ENCODE peak calls at places on chromosome 1, in nine cellular contexts. U is fibroblast of lung; G is CD8-positive, alpha-beta T cell; H is nephron progenitor cell; K is lower leg skin; L is DND-41; R is foreskin fibroblast; Z is natural killer cell; W is fibroblast of the aortic adventitia. X is an unnamed sample.
A peak's percentile ranks its signal among the peaks of the same experiment; 100 is the strongest.

GRCh38 chr1:11692899-11693590 is 1.5 kb downstream of the DRAXIN start:
- DNase-seq in U (peak; percentile 87), G (peak; percentile 20), H (no peak), K (no peak), L (no peak), R (peak; percentile 89), Z (peak; percentile 64), W (peak; percentile 83), X (no peak)

GRCh38 chr1:165828581-165829329 is 1.3 kb downstream of the UCK2 start:
- DNase-seq in U (peak; percentile 90), G (peak; percentile 2), H (peak; percentile 56), K (peak; percentile 87), L (peak; percentile 68), R (peak; percentile 79), Z (no peak), W (peak; percentile 86), X (peak; percentile 55)

GRCh38 chr1:201311356-201312011 is 28.2 kb downstream of the PKP1 start:
- DNase-seq in U (no peak), G (no peak), H (no peak), K (no peak), L (peak; percentile 89), R (no peak), Z (no peak), W (no peak), X (no peak)

GRCh38 chr1:51897699-51898031 is 19.1 kb upstream of the NRDC start:
- DNase-seq in U (peak; percentile 94), G (no peak), H (no peak), K (no peak), L (no peak), R (peak; percentile 90), Z (no peak), W (peak; percentile 94), X (no peak)

GRCh38 chr1:42551150-42551549 is 88.1 kb downstream of the CCDC30 start:
- DNase-seq in U (no peak), G (no peak), H (no peak), K (no peak), L (no peak), R (no peak), Z (no peak), W (no peak), X (no peak)

GRCh38 chr1:43951021-43951985 is 4.6 kb downstream of the IPO13 start:
- DNase-seq in U (no peak), G (no peak), H (no peak), K (no peak), L (no peak), R (no peak), Z (no peak), W (peak; percentile 18), X (no peak)

GRCh38 chr1:222654849-222655248 is 37.0 kb downstream of the MIA3 start:
- DNase-seq in U (peak; percentile 27), G (peak; percentile 55), H (no peak), K (no peak), L (peak; percentile 72), R (no peak), Z (peak; percentile 41), W (peak; percentile 7), X (peak; percentile 67)

GRCh38 chr1:170250531-170251276 is 104.9 kb downstream of the NTMT2 start:
- DNase-seq in U (no peak), G (no peak), H (no peak), K (peak; percentile 67), L (no peak), R (no peak), Z (no peak), W (no peak), X (no peak)

GRCh38 chr1:166133276-166133841 is 33.4 kb downstream of the FAM78B start:
- DNase-seq in U (no peak), G (no peak), H (no peak), K (no peak), L (peak; percentile 8), R (no peak), Z (no peak), W (peak; percentile 15), X (no peak)

GRCh38 chr1:201554167-201554600 is 15.3 kb downstream of the NAV1 start:
- DNase-seq in U (no peak), G (no peak), H (no peak), K (peak; percentile 77), L (no peak), R (no peak), Z (no peak), W (peak; percentile 52), X (no peak)

GRCh38 chr1:34806396-34806795 is 13.6 kb downstream of the GJA4 start:
- DNase-seq in U (peak; percentile 60), G (no peak), H (no peak), K (no peak), L (no peak), R (no peak), Z (no peak), W (peak; percentile 33), X (no peak)

GRCh38 chr1:161801955-161802354 is 35.8 kb downstream of the ATF6 start:
- DNase-seq in U (peak; percentile 33), G (no peak), H (no peak), K (no peak), L (no peak), R (no peak), Z (no peak), W (no peak), X (no peak)

GRCh38 chr1:231385118-231385748 is 36.9 kb downstream of the EGLN1 start:
- DNase-seq in U (peak; percentile 48), G (no peak), H (no peak), K (no peak), L (no peak), R (no peak), Z (no peak), W (no peak), X (no peak)

GRCh38 chr1:24556414-24556795 is 518 bp downstream of the NCMAP start:
- DNase-seq in U (no peak), G (no peak), H (no peak), K (peak; percentile 34), L (no peak), R (no peak), Z (no peak), W (no peak), X (no peak)

GRCh38 chr1:180112979-180113650 is 41.6 kb upstream of the QSOX1 start:
- DNase-seq in U (no peak), G (no peak), H (no peak), K (no peak), L (no peak), R (no peak), Z (no peak), W (peak; percentile 75), X (no peak)

GRCh38 chr1:28909198-28909597 is 5.2 kb upstream of the EPB41 start:
- DNase-seq in U (no peak), G (no peak), H (no peak), K (peak; percentile 7), L (no peak), R (no peak), Z (no peak), W (no peak), X (no peak)

GRCh38 chr1:168287237-168287664 is 6.6 kb downstream of the TBX19 start:
- DNase-seq in U (peak; percentile 79), G (no peak), H (no peak), K (no peak), L (no peak), R (peak; percentile 37), Z (no peak), W (peak; percentile 64), X (no peak)

GRCh38 chr1:43732132-43732531 is 24.8 kb downstream of the ST3GAL3 start:
- DNase-seq in U (no peak), G (no peak), H (no peak), K (no peak), L (no peak), R (no peak), Z (no peak), W (no peak), X (no peak)

GRCh38 chr1:21589618-21590017 is 79.5 kb downstream of the RAP1GAP start:
- DNase-seq in U (no peak), G (no peak), H (no peak), K (no peak), L (no peak), R (no peak), Z (no peak), W (no peak), X (no peak)

GRCh38 chr1:21585037-21585436 is 75.8 kb downstream of the ALPL start:
- DNase-seq in U (peak; percentile 8), G (no peak), H (no peak), K (no peak), L (no peak), R (no peak), Z (no peak), W (no peak), X (no peak)

GRCh38 chr1:21587602-21587953 is 78.4 kb downstream of the ALPL start:
- DNase-seq in U (no peak), G (no peak), H (no peak), K (no peak), L (no peak), R (no peak), Z (no peak), W (no peak), X (no peak)

GRCh38 chr1:21586222-21586621 is 77.0 kb downstream of the ALPL start:
- DNase-seq in U (no peak), G (no peak), H (no peak), K (no peak), L (no peak), R (no peak), Z (no peak), W (no peak), X (no peak)

GRCh38 chr1:21586926-21587601 is 77.8 kb downstream of the ALPL start:
- DNase-seq in U (peak; percentile 88), G (no peak), H (peak; percentile 55), K (peak; percentile 87), L (no peak), R (peak; percentile 83), Z (no peak), W (peak; percentile 78), X (no peak)
- TF ChIP-seq CTCF in U (no peak), G (no peak), H (no peak), K (no peak), L (no peak), R (no peak), Z (no peak), W (no peak), X (no peak)

DNA sequence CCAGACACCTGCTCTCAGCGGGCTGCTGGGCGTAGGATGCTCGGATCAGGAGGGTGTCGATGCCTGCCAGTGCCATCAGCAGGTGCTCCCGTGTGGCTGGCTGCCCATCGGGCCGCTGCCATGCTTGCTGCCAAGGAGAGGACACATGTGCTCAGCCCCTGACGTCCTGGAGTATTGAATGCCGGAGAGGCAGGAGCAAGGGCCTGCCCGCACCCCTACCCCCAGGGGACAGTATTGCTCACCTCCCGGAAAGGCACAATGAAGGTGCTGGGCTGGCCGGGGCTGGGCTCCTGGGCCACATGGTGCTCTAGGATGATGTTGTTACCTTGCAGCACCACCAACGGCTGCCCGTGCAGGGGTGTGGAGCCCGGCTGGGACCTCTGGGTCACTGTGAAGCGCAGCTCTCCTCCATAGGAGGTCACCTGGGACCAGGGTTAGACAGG is 61.5 kb downstream of the HSPG2 start:
- DNase-seq in U (no peak), G (no peak), H (no peak), K (no peak), L (no peak), R (no peak), Z (no peak), W (no peak), X (no peak)
- TF ChIP-seq CTCF in U (no peak), G (no peak), H (no peak), K (no peak), L (no peak), R (no peak), Z (no peak), W (no peak), X (no peak)

GRCh38 chr1:40310983-40311642 is 6.0 kb downstream of the COL9A2 start:
- DNase-seq in U (no peak), G (no peak), H (no peak), K (peak; percentile 78), L (no peak), R (no peak), Z (no peak), W (no peak), X (no peak)
- TF ChIP-seq CTCF in U (no peak), G (no peak), H (no peak), K (no peak), L (no peak), R (no peak), Z (no peak), W (no peak), X (no peak)

GRCh38 chr1:26541816-26542711 is 12.5 kb downstream of the RPS6KA1 start:
- DNase-seq in U (no peak), G (peak; percentile 61), H (peak; percentile 61), K (peak; percentile 93), L (peak; percentile 88), R (peak; percentile 29), Z (peak; percentile 78), W (peak; percentile 71), X (peak; percentile 91)
- TF ChIP-seq CTCF in U (no peak), G (peak; percentile 65), H (peak; percentile 50), K (no peak), L (peak; percentile 64), R (peak; percentile 13), Z (peak; percentile 52), W (peak; percentile 35), X (peak; percentile 52)

X was measured in GM13976.